ENCODE peak calls at places on chromosomes 5 and 9, in seven cellular contexts. Y, F, P, V, N, L and W are unnamed samples.

GRCh38 chr5:126628102-126628501 is 27.4 kb downstream of the PHAX start:
- DNase-seq in Y (no peak), F (no peak), P (no peak), V (no peak), N (no peak), L (no peak), W (no peak)

GRCh38 chr5:59099270-59099994 is 516.6 kb downstream of the RAB3C start:
- DNase-seq in Y (no peak), F (no peak), P (no peak), V (peak; percentile 73), N (no peak), L (peak; percentile 61), W (no peak)

GRCh38 chr9:38380230-38380871 is 12.2 kb upstream of the ALDH1B1 start:
- DNase-seq in Y (no peak), F (peak; percentile 81), P (no peak), V (no peak), N (no peak), L (no peak), W (peak; percentile 75)

GRCh38 chr9:134666801-134667200 is 25.2 kb downstream of the COL5A1 start:
- DNase-seq in Y (no peak), F (no peak), P (no peak), V (no peak), N (no peak), L (peak; percentile 38), W (no peak)

GRCh38 chr9:19925674-19926503 is 137.1 kb upstream of the SLC24A2 start:
- DNase-seq in Y (peak; percentile 83), F (peak; percentile 83), P (peak; percentile 66), V (peak; percentile 77), N (peak; percentile 46), L (peak; percentile 79), W (peak; percentile 90)

GRCh38 chr9:117916291-117916690 is 212.1 kb downstream of the TLR4 start:
- DNase-seq in Y (no peak), F (no peak), P (no peak), V (no peak), N (no peak), L (no peak), W (no peak)

GRCh38 chr9:87227456-87227855 is 270.2 kb upstream of the DAPK1 start:
- DNase-seq in Y (no peak), F (no peak), P (no peak), V (no peak), N (no peak), L (no peak), W (no peak)

GRCh38 chr9:116154976-116155699 is 1.5 kb downstream of the PAPPA start:
- DNase-seq in Y (peak; percentile 20), F (peak; percentile 50), P (no peak), V (no peak), N (peak; percentile 20), L (peak; percentile 83), W (peak; percentile 53)

GRCh38 chr5:80569961-80570786 is at the start of gene ANKRD34B:
- DNase-seq in Y (peak; percentile 67), F (no peak), P (peak; percentile 9), V (peak; percentile 29), N (no peak), L (no peak), W (peak; percentile 78)

GRCh38 chr9:110886832-110887231 is 151.4 kb downstream of the LPAR1 start:
- DNase-seq in Y (no peak), F (peak; percentile 32), P (no peak), V (no peak), N (no peak), L (peak; percentile 76), W (no peak)

GRCh38 chr5:43121565-43122484 is 1.1 kb downstream of the ZNF131 start:
- DNase-seq in Y (peak; percentile 11), F (peak; percentile 54), P (no peak), V (peak; percentile 38), N (peak; percentile 12), L (peak; percentile 56), W (peak; percentile 73)

GRCh38 chr9:136640176-136641086 is 22.3 kb upstream of the EGFL7 start:
- DNase-seq in Y (peak; percentile 22), F (peak; percentile 81), P (no peak), V (no peak), N (no peak), L (no peak), W (no peak)

GRCh38 chr9:13554626-13555025 is 275.1 kb upstream of the MPDZ start:
- DNase-seq in Y (no peak), F (no peak), P (no peak), V (no peak), N (no peak), L (no peak), W (no peak)

GRCh38 chr9:22158983-22159382 is 149.9 kb upstream of the CDKN2B start:
- DNase-seq in Y (no peak), F (no peak), P (no peak), V (no peak), N (no peak), L (peak; percentile 77), W (peak; percentile 17)

GRCh38 chr5:26663500-26663899 is 374.9 kb downstream of the CDH9 start:
- DNase-seq in Y (no peak), F (no peak), P (no peak), V (no peak), N (no peak), L (no peak), W (no peak)

GRCh38 chr5:181052526-181052927 is 12.5 kb downstream of the BTNL9 start:
- DNase-seq in Y (peak; percentile 39), F (no peak), P (no peak), V (no peak), N (no peak), L (no peak), W (peak; percentile 64)

GRCh38 chr5:41414598-41414997 is 95.8 kb downstream of the PLCXD3 start:
- DNase-seq in Y (no peak), F (peak; percentile 71), P (no peak), V (peak; percentile 46), N (peak; percentile 51), L (peak; percentile 98), W (no peak)

GRCh38 chr9:91843623-91844111 is 106.4 kb downstream of the ROR2 start:
- DNase-seq in Y (peak; percentile 67), F (no peak), P (no peak), V (no peak), N (no peak), L (peak; percentile 60), W (peak; percentile 92)

GRCh38 chr5:160286947-160287346 is 25.4 kb downstream of the CCNJL start:
- DNase-seq in Y (no peak), F (no peak), P (no peak), V (no peak), N (no peak), L (no peak), W (no peak)

GRCh38 chr5:102090770-102091169 is 205.3 kb downstream of the SLCO4C1 start:
- DNase-seq in Y (peak; percentile 13), F (no peak), P (peak; percentile 7), V (no peak), N (no peak), L (peak; percentile 1), W (peak; percentile 51)

GRCh38 chr5:555058-555623 is 30.9 kb upstream of the SLC9A3 start:
- DNase-seq in Y (no peak), F (no peak), P (no peak), V (no peak), N (no peak), L (no peak), W (no peak)

GRCh38 chr9:110604101-110604710 is 24.7 kb upstream of the SVEP1 start:
- DNase-seq in Y (no peak), F (no peak), P (no peak), V (no peak), N (no peak), L (no peak), W (no peak)

GRCh38 chr5:58666598-58667595 is 84.0 kb downstream of the RAB3C start:
- DNase-seq in Y (no peak), F (no peak), P (no peak), V (no peak), N (no peak), L (no peak), W (peak; percentile 31)

GRCh38 chr9:128588581-128589233 is 36.3 kb downstream of the SPTAN1 start:
- DNase-seq in Y (no peak), F (no peak), P (no peak), V (no peak), N (no peak), L (no peak), W (no peak)

GRCh38 chr9:72145093-72145492 is 4.1 kb upstream of the GDA start:
- DNase-seq in Y (no peak), F (no peak), P (no peak), V (no peak), N (no peak), L (no peak), W (no peak)

GRCh38 chr5:2007906-2008437 is 125.2 kb upstream of the IRX4 start:
- DNase-seq in Y (no peak), F (no peak), P (no peak), V (no peak), N (no peak), L (peak; percentile 69), W (peak; percentile 65)

GRCh38 chr9:132324425-132324824 is 30.4 kb downstream of the SETX start:
- DNase-seq in Y (no peak), F (no peak), P (no peak), V (no peak), N (no peak), L (no peak), W (no peak)

GRCh38 chr9:98092633-98092971 is 26.4 kb downstream of the TRIM14 start:
- DNase-seq in Y (no peak), F (no peak), P (no peak), V (no peak), N (no peak), L (no peak), W (no peak)

GRCh38 chr9:79764377-79764776 is 192.6 kb downstream of the TLE4 start:
- DNase-seq in Y (no peak), F (peak; percentile 84), P (no peak), V (peak; percentile 16), N (peak; percentile 78), L (peak; percentile 92), W (no peak)